ENCODE peak calls at places on chromosome 15, in four cellular contexts. T is neural progenitor cell, B is GM23248, X is MM.1S. M is an unnamed sample.

GRCh38 chr15:82539690-82540054 is 585 bp downstream of the RPS17 start:
- DNase-seq in X (no peak), T (peak), B (peak), M (peak)

GRCh38 chr15:45732544-45733130 is 97.8 kb downstream of the SQOR start:
- DNase-seq in X (no peak), B (no peak), T (peak), M (no peak)

GRCh38 chr15:41891226-41891625 is 2.6 kb downstream of the SPTBN5 start:
- DNase-seq in B (no peak), X (no peak), T (peak), M (no peak)

GRCh38 chr15:45802140-45802539 is 167.3 kb downstream of the SQOR start:
- DNase-seq in X (no peak), B (no peak), T (peak), M (no peak)

GRCh38 chr15:94282269-94283250 is 51.2 kb downstream of the MCTP2 start:
- DNase-seq in B (no peak), X (no peak), T (no peak), M (no peak)

GRCh38 chr15:85531083-85531482 is 150.7 kb downstream of the AKAP13 start:
- DNase-seq in B (no peak), X (no peak), T (no peak), M (no peak)

GRCh38 chr15:51726302-51727073 is 11.0 kb downstream of the LYSMD2 start:
- DNase-seq in B (peak), X (no peak), T (peak), M (no peak)

GRCh38 chr15:58865420-58865880 is 68.0 kb downstream of the SLTM start:
- DNase-seq in T (no peak), X (no peak), B (peak), M (no peak)

DNA sequence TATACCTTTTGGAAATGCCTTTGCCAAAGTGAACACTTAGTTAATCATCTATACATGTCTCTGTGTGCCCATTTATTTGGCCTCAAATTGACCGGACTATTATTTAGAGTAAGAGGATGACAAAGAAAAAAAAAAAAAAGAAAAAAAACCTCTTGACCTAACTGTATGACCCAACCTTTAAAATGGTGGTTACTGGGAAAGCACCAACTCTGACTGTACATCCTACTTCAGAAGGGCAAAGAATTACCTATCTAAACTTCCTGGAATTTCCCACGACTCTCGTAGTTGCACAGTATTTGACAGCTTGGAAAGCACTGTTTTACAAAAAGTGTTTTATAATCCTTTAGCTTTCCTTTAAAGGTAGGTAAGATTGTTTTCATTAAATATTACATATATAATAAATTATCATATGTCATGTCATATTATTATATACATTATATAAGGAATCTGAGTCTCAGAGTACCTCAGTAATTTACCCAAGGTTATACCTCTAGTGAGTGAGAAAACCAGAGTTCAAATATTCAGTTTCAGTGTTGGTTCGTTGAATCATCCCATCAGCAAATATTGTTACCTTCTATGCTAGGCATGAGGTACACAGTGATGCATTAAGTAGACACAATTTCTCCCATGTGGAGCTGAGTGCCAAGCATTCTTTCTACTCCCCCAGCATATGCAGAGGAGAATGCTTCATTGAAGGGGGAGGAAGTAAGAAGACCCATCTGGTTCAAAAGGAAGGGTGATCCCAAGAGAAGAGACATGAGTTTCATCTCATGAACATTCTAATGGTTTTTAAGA is 5.0 kb downstream of the BCL2A1 start:
- DNase-seq in T (no peak), X (no peak), B (no peak), M (no peak)
- H3K4me2 ChIP-seq in T (no peak), X (no peak), B (no peak), M (no peak)

GRCh38 chr15:73388256-73388781 is 19.6 kb upstream of the HCN4 start:
- DNase-seq in T (no peak), X (no peak), B (peak), M (no peak)
- H3K27ac ChIP-seq in T (no peak), X (no peak), B (no peak), M (no peak)

DNA sequence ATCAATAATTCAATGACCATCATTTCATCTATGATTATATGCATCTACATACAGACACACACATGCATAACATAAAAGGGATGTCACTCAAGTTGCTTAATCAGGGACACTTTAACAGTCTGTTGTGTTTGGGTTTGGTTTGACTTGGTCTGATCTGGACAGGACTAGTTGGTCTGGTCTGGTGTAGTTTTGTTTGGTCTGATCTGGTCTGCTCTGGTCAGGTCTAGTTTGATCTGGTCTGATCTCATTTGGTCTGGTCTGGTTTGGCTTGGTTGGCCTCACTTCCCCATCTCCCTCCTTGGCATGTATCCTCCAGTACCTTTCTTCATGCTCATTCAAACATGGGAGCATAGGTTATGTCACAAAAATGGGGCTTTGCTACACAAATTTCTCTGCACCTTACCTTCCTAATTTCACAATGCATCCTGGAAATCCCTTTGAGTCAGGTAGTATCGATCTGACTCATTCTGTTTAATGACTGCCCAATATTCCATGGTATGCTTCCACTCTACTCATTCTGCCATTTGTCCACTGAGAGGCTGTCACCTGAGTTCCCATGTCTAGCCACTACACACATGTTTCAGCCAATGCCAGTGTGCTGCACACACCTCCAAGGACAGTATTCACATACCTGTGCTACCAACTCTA is 73.0 kb upstream of the TPM1 start:
- DNase-seq in T (no peak), B (no peak), X (no peak), M (no peak)
- TF ChIP-seq EZH2phosphoT487 in T (no peak), B (no peak), X (no peak), M (no peak)

DNA sequence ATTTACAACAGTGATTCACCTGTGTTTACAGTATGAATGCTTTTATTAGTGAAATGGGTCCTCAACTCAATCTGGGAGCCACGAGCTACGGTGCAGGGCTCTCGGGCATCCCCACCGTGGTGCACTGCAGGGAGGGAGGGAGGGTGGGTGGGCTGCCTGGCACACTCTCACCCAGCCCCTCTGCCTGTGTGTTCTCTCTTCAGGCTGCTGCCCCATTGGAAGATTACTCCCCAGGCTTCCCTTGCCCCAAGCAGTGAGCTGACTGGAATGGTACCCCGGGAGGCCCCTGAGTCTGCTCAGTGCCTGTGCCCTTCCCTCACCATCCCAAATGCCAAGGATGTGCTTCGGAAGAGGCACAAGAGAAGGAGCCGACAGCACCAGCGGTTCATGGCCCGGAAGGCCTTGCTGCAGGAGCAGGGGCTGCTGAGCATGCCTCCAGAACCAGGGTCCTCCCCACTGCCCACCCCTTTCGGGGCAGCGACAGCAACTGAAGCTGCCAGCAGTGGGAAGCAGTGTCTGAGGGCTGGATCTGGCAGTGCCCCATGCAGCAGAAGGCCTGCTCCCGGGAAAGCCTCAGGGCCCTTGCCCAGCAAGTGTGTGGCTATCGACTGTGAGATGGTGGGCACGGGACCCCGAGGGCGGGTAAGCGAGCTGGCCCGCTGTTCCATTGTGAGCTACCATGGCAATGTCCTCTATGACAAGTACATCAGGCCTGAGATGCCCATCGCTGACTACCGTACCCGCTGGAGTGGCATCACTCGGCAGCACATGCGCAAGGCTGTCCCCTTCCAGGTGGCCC is 5.0 kb downstream of the AEN start:
- DNase-seq in T (no peak), B (no peak), X (no peak), M (no peak)
- H3K4me2 ChIP-seq in T (no peak), B (no peak), X (peak), M (peak)

GRCh38 chr15:66221126-66221525 is 32.4 kb downstream of the MEGF11 start:
- DNase-seq in B (no peak), T (no peak), X (no peak), M (no peak)
- H3K27ac ChIP-seq in B (no peak), T (no peak), X (no peak), M (no peak)

DNA sequence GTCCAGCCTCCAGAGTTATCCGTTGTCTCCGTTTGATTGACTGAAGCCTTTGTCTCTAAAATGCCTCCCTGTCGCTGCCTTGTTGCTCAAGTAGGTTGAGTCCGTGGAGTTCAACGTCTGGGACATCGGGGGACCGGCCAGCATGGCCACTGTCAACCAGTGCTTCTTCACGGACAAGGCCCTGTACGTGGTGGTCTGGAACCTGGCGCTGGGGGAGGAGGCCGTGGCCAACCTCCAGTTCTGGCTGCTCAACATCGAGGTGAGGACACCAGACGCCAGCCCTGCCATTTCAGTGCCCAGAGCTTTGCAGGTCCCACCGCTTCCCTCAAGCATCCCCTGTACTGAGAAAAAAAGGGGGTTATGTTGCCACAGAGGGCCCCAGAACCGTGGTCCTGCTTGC is 105.6 kb downstream of the LRRK1 start:
- DNase-seq in X (no peak), B (no peak), T (no peak), M (no peak)
- TF ChIP-seq EZH2phosphoT487 in X (no peak), B (no peak), T (no peak), M (no peak)

DNA sequence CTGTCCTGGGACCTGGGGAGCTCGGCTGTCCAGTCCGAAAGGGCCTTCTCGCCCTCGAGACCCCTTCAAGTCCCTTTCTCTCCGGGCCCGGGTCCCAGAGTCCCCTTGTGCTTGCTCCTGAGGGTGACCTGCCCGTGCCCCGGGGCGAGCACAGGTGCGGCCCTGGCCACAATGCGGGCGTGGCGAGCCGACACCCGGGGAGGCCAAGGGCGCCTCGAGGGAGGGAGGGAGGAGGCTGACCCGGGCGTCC is 828 bp upstream of the MEF2A start:
- DNase-seq in T (no peak), B (no peak), X (peak), M (no peak)
- H3K4me2 ChIP-seq in T (peak), B (peak), X (peak), M (peak)

DNA sequence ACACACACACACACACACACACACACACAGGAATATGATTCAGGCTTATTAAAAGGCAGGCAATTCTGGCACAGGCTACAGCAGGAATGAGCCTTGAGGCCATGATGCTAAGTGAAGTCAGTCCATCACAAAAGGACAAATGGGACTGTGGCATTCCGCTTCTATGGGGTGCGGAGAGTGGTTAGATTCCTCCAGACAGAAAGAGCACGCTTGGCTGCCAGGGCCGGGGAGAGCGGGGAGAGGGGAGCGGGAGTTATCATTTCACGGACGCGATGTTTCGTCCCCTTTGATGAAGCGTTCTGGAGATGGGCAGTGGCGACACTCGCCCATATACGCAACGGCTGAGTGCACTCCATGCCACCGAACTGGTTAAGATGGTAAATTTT is 58.5 kb upstream of the FAM174B start:
- DNase-seq in X (no peak), B (peak), T (peak), M (no peak)
- H3K27ac ChIP-seq in X (no peak), B (no peak), T (no peak), M (no peak)

DNA sequence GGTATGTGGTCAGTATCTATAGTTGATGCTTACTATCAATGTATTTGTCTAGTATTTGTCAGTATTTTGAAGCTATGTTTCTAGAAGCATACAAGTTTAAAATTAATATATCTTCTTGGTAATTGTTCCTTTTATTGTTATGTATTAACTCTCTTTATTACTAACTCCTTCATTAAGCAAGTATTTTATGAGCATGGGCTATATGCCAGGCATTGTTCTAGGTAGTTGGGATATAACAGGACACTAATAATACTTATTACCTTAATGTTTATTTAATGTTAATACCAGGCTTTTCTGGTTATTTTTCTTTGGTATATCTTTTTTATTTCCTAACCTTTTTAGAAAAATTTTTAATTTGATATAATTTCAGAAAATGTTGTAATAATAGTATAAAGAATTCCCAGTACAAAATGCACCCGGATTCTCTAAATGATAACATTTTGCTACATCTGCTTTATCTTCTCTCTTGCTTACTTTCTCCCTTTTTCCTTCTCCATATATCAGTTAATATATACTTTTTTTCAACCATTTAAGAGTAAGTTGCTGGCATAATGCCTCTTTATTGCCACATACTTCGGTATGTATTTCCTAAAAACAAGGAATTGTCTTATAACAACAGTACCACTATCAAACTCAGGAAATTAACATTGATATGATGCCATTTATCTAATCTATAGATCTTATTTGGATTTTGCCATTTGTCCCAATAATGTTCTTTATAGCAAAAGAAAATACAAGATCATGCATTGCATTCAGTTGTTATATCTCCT is 30.9 kb downstream of the LRRC49 start:
- DNase-seq in B (no peak), X (no peak), T (no peak), M (no peak)
- TF ChIP-seq EZH2phosphoT487 in B (no peak), X (no peak), T (no peak), M (no peak)

GRCh38 chr15:62781081-62781497 is 261.5 kb upstream of the TPM1 start:
- DNase-seq in B (no peak), T (peak), X (no peak), M (no peak)

GRCh38 chr15:62782896-62783295 is 259.7 kb upstream of the TPM1 start:
- DNase-seq in X (no peak), B (peak), T (no peak), M (no peak)

GRCh38 chr15:62786123-62786825 is 256.3 kb upstream of the TPM1 start:
- DNase-seq in T (no peak), X (no peak), B (no peak), M (no peak)

GRCh38 chr15:62782100-62782791 is 260.3 kb upstream of the TPM1 start:
- DNase-seq in X (peak), B (peak), T (peak), M (peak)

GRCh38 chr15:62783303-62783957 is 259.1 kb upstream of the TPM1 start:
- DNase-seq in T (no peak), X (no peak), B (peak), M (no peak)
- H3K4me2 ChIP-seq in T (no peak), X (no peak), B (no peak), M (no peak)

M was measured in OCI-LY7.